ENCODE peak calls at places on chromosome 11, in eight cellular contexts. L, A, J, C, V, E, F and R are unnamed samples.

GRCh38 chr11:3959918-3960295 is 104.4 kb downstream of the STIM1 start:
- DNase-seq in J (peak), V (no peak), E (no peak), L (no peak), A (no peak), F (no peak), C (no peak), R (no peak)

GRCh38 chr11:77053217-77054013 is 13.4 kb upstream of the CAPN5 start:
- DNase-seq in C (no peak), J (no peak), F (no peak), V (no peak), L (no peak), E (no peak), A (no peak), R (no peak)

GRCh38 chr11:10373340-10373739 is 68.5 kb downstream of the ADM start:
- DNase-seq in E (peak), J (peak), A (no peak), L (no peak), F (no peak), C (no peak), V (no peak), R (no peak)

GRCh38 chr11:2510626-2511402 is 66.0 kb downstream of the KCNQ1 start:
- DNase-seq in V (peak), C (peak), J (no peak), F (peak), A (no peak), E (no peak), L (peak), R (no peak)

GRCh38 chr11:27276141-27276540 is 86.9 kb downstream of the CCDC34 start:
- DNase-seq in A (peak), L (no peak), F (no peak), C (no peak), E (no peak), V (no peak), J (no peak), R (no peak)

GRCh38 chr11:72770799-72771198 is 18.6 kb upstream of the ARAP1 start:
- DNase-seq in J (no peak), E (no peak), C (no peak), V (no peak), F (no peak), L (no peak), A (no peak), R (no peak)

GRCh38 chr11:42770444-42771065 is 541.2 kb upstream of the API5 start:
- DNase-seq in L (no peak), J (no peak), E (peak), A (peak), V (no peak), C (peak), F (peak), R (no peak)

GRCh38 chr11:61609000-61609969 is 28.4 kb upstream of the SYT7 start:
- DNase-seq in E (no peak), V (no peak), J (no peak), C (no peak), F (peak), A (peak), L (no peak), R (no peak)

GRCh38 chr11:134661660-134662059 is 249.6 kb upstream of the B3GAT1 start:
- DNase-seq in J (no peak), L (no peak), C (no peak), E (no peak), A (no peak), V (no peak), F (no peak), R (no peak)

GRCh38 chr11:126414615-126415014 is 59.1 kb downstream of the ST3GAL4 start:
- DNase-seq in A (no peak), V (no peak), L (no peak), E (no peak), C (no peak), J (no peak), F (no peak), R (no peak)

GRCh38 chr11:2474059-2474901 is 29.5 kb downstream of the KCNQ1 start:
- DNase-seq in L (no peak), C (no peak), E (no peak), J (no peak), V (peak), A (peak), F (peak), R (no peak)

GRCh38 chr11:75311858-75312288 is 39.6 kb downstream of the ARRB1 start:
- DNase-seq in F (peak), C (no peak), A (peak), J (peak), V (peak), L (peak), E (peak), R (peak)

GRCh38 chr11:62725686-62726085 is 1.6 kb downstream of the HNRNPUL2 start:
- DNase-seq in A (peak), J (no peak), V (no peak), E (no peak), C (no peak), F (no peak), L (no peak), R (no peak)

GRCh38 chr11:8059571-8060011 is 21.4 kb upstream of the TUB start:
- DNase-seq in E (no peak), L (no peak), A (no peak), F (no peak), V (no peak), J (no peak), C (no peak), R (no peak)

GRCh38 chr11:101436511-101437142 is 147.2 kb downstream of the TRPC6 start:
- DNase-seq in C (peak), F (peak), V (no peak), J (peak), A (peak), L (no peak), E (peak), R (no peak)

GRCh38 chr11:81420668-81421550 is 1312.8 kb downstream of the FAM181B start:
- DNase-seq in L (no peak), V (no peak), E (no peak), F (no peak), J (no peak), A (no peak), C (no peak), R (no peak)

GRCh38 chr11:82718307-82718706 is 15.4 kb downstream of the FAM181B start:
- DNase-seq in L (no peak), E (peak), F (peak), A (peak), V (no peak), J (peak), C (peak), R (no peak)

GRCh38 chr11:44680982-44681597 is 45.7 kb upstream of the TSPAN18 start:
- DNase-seq in J (no peak), C (no peak), E (no peak), V (no peak), F (peak), L (no peak), A (peak), R (no peak)

GRCh38 chr11:77747381-77747969 is 73.0 kb downstream of the RSF1 start:
- DNase-seq in J (peak), E (peak), V (no peak), A (no peak), F (no peak), C (no peak), L (no peak), R (no peak)

GRCh38 chr11:74739546-74740270 is 8.5 kb upstream of the CHRDL2 start:
- DNase-seq in C (peak), L (no peak), A (peak), F (peak), V (no peak), J (peak), E (peak), R (no peak)

GRCh38 chr11:75454987-75455386 is 22.0 kb upstream of the KLHL35 start:
- DNase-seq in E (no peak), C (peak), A (no peak), V (no peak), F (no peak), L (no peak), J (no peak), R (no peak)

GRCh38 chr11:65055538-65055937 is 2.8 kb downstream of the NAALADL1 start:
- DNase-seq in C (no peak), F (no peak), L (no peak), A (no peak), E (no peak), V (no peak), J (no peak), R (no peak)

GRCh38 chr11:65057526-65057925 is 827 bp downstream of the NAALADL1 start:
- DNase-seq in J (no peak), L (no peak), V (no peak), A (no peak), E (no peak), F (no peak), C (no peak), R (no peak)

GRCh38 chr11:65056999-65057398 is 1.4 kb downstream of the NAALADL1 start:
- DNase-seq in F (no peak), L (no peak), V (no peak), E (no peak), J (no peak), C (no peak), A (no peak), R (no peak)

GRCh38 chr11:65051389-65051858 is 6.9 kb downstream of the NAALADL1 start:
- DNase-seq in V (no peak), L (no peak), C (no peak), F (no peak), A (no peak), E (no peak), J (no peak), R (no peak)

DNA sequence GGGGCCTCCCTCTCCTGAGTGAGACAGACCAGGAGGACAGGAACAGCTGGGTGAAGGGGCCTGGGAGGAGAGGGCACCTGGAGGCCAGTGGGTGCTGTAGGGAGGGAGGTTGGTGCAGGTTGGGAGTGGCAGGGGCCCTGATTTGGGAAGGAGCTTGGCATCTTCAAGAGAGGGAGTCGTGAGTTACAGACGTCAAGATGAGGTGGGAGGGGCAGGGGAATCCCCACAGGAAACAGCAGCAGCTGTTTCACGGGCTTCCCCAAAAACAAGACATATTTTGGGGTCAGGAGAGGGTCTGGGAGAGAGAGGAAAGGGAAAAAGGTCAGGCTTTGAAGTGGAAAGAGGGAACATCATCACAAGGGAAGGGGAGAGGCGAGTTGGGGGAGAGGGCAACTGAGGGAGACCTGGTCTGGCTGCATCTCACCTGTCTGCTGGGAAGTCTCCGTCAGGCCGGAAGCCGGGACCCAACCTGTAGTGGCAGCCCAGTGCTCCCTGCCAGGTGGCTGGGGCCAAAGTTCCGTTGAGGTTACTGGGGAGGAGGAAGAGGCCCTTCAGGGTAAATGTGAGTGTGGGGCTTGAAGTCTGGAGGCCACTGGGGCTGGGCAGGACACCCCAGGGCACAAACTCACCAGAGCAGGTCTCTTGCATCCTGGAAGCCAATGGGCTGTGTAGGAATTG is 4.4 kb downstream of the NAALADL1 start:
- DNase-seq in E (no peak), L (no peak), V (no peak), A (peak), F (no peak), C (no peak), J (no peak), R (no peak)
- H3K27ac ChIP-seq in E (no peak), L (no peak), V (no peak), A (no peak), F (no peak), C (no peak), J (no peak), R (no peak)

GRCh38 chr11:58917159-58917765 is 22.0 kb upstream of the GLYATL1 start:
- DNase-seq in J (no peak), F (no peak), E (peak), C (no peak), L (no peak), A (no peak), V (no peak), R (no peak)
- H3K27ac ChIP-seq in J (no peak), F (no peak), E (no peak), C (no peak), L (no peak), A (no peak), V (no peak), R (no peak)

DNA sequence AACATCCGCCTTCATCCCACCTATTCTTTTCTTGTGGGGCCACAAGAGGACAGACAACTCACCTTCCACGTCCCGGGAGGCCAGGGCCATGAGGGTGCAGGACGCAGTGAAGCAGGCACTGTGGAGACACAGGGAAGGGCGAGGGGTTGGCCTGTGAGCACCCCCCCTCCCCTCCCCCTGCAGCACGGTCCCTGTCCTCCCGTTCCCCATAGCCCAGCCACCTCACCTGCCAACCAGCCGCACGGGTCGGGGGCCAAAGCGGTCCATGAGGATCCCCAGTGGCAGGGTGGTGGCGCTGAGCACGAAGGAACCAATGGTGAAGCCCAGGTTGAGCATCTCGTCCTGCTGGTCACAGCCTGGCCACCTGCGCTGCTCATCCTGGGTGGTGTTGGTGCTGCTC is 14.6 kb downstream of the SLC43A1 start:
- DNase-seq in J (no peak), A (no peak), F (no peak), C (peak), E (no peak), L (no peak), V (no peak), R (no peak)
- H3K27ac ChIP-seq in J (no peak), A (no peak), F (no peak), C (peak), E (no peak), L (peak), V (no peak), R (no peak)

GRCh38 chr11:112129656-112130055 is 34.2 kb downstream of the IL18 start:
- DNase-seq in F (no peak), C (no peak), A (no peak), L (peak), V (no peak), E (no peak), J (no peak), R (no peak)
- H3K27ac ChIP-seq in F (no peak), C (no peak), A (peak), L (no peak), V (no peak), E (no peak), J (no peak), R (no peak)

GRCh38 chr11:114108501-114109205 is 49.1 kb downstream of the ZBTB16 start:
- DNase-seq in A (no peak), L (no peak), F (no peak), C (no peak), V (no peak), E (no peak), J (no peak), R (no peak)
- H3K27ac ChIP-seq in A (no peak), L (peak), F (no peak), C (no peak), V (peak), E (no peak), J (no peak), R (no peak)

DNA sequence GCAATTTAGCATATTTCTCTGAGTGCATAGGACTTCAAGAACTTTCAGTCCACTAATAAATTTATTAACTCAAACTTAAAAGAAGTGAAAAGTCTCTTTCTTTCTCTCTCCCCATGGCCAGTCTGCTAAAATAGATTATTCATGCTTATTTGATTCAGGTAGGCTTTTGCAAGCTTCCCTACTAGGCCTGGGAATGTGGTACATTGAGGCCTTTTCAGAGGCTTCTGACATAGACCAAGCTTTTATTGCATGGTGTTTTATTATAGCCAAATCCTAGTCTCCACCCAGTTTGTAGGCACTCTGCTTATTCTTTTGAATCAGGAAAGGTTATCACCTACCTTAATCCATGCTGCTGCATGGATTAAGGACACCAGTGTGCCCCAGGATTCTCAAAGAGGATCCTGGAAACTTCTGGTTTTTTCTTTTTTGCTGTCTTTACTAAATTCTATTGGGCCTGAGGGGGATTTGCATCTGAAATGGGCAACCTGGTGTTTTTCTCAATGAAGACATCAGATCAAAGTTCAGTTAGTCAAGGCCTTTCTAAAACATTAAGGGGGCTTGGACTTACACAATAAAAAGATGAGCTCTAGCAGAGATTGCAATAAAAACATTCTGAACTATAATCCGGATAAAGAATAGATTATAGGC is 92.2 kb downstream of the ELP4 start:
- DNase-seq in A (no peak), L (no peak), C (no peak), V (no peak), F (no peak), J (no peak), E (no peak), R (no peak)
- H3K27ac ChIP-seq in A (no peak), L (no peak), C (no peak), V (no peak), F (no peak), J (no peak), E (no peak), R (no peak)

GRCh38 chr11:65779669-65779918 is 1.2 kb downstream of the AP5B1 start:
- DNase-seq in F (no peak), L (no peak), V (no peak), E (no peak), C (no peak), A (no peak), J (no peak), R (no peak)
- H3K27ac ChIP-seq in F (peak), L (peak), V (peak), E (no peak), C (peak), A (no peak), J (peak), R (no peak)